ENCODE peak calls at places on chromosomes 6 and 20, in four cellular contexts. One of them, this sample, is unnamed.

GRCh38 chr6:88839280-88839679 is 124.1 kb downstream of the RNGTT start:
- DNase-seq in nephron progenitor cell: no peak
- DNase-seq in ascending aorta: no peak
- DNase-seq in AG04450: no peak
- DNase-seq in this sample: no peak

GRCh38 chr20:3404402-3404801 is 3.1 kb downstream of the DNAAF9 start:
- DNase-seq in nephron progenitor cell: no peak
- DNase-seq in AG04450: no peak
- DNase-seq in ascending aorta: no peak
- DNase-seq in this sample: no peak

GRCh38 chr20:45341579-45341938 is 6.7 kb downstream of the SDC4 start:
- DNase-seq in nephron progenitor cell: peak; percentile 37
- DNase-seq in AG04450: no peak
- DNase-seq in ascending aorta: no peak
- DNase-seq in this sample: no peak

GRCh38 chr6:18016698-18017097 is 29.3 kb upstream of the KIF13A start:
- DNase-seq in ascending aorta: no peak
- DNase-seq in AG04450: no peak
- DNase-seq in nephron progenitor cell: no peak
- DNase-seq in this sample: no peak

GRCh38 chr6:112304680-112305079 is 42.5 kb upstream of the RFPL4B start:
- DNase-seq in nephron progenitor cell: no peak
- DNase-seq in ascending aorta: no peak
- DNase-seq in AG04450: peak; percentile 61
- DNase-seq in this sample: no peak

GRCh38 chr20:53343433-53343832 is 250.2 kb downstream of the ZNF217 start:
- DNase-seq in nephron progenitor cell: no peak
- DNase-seq in AG04450: no peak
- DNase-seq in ascending aorta: no peak
- DNase-seq in this sample: no peak

GRCh38 chr6:17851720-17852161 is 135.7 kb downstream of the KIF13A start:
- DNase-seq in ascending aorta: no peak
- DNase-seq in AG04450: no peak
- DNase-seq in nephron progenitor cell: no peak
- DNase-seq in this sample: no peak

GRCh38 chr6:13272131-13273046 is 55.9 kb downstream of the TBC1D7 start:
- DNase-seq in AG04450: no peak
- DNase-seq in ascending aorta: peak; percentile 27
- DNase-seq in nephron progenitor cell: peak; percentile 21
- DNase-seq in this sample: no peak

GRCh38 chr6:159252955-159253508 is 83.8 kb downstream of the FNDC1 start:
- DNase-seq in nephron progenitor cell: no peak
- DNase-seq in ascending aorta: no peak
- DNase-seq in AG04450: peak; percentile 4
- DNase-seq in this sample: no peak

GRCh38 chr20:51926670-51927305 is 124.5 kb upstream of the SALL4 start:
- DNase-seq in nephron progenitor cell: no peak
- DNase-seq in ascending aorta: no peak
- DNase-seq in AG04450: no peak
- DNase-seq in this sample: no peak

DNA sequence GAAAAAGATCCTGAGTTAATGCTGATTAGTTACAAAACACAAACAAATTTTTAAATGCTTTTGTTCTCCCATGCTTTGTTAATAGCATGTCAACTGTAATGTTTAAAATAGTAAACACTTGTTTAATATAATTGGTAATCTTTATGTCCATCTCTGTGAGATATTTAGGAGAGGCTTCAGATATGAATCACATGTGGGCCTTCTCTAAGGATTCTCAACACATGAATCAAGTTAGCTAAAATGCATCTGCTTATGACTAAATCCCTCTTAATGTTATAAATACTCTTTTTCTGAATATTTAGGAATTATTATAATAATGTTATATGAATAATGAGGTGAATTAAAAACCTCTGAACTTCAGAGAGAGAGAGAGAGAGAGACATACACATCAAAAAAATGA is 345.9 kb upstream of the MANEA start:
- DNase-seq in ascending aorta: no peak
- DNase-seq in nephron progenitor cell: no peak
- DNase-seq in AG04450: no peak
- DNase-seq in this sample: no peak
- TF ChIP-seq CTCF in ascending aorta: no peak
- TF ChIP-seq CTCF in nephron progenitor cell: no peak
- TF ChIP-seq CTCF in AG04450: no peak
- TF ChIP-seq CTCF in this sample: no peak

DNA sequence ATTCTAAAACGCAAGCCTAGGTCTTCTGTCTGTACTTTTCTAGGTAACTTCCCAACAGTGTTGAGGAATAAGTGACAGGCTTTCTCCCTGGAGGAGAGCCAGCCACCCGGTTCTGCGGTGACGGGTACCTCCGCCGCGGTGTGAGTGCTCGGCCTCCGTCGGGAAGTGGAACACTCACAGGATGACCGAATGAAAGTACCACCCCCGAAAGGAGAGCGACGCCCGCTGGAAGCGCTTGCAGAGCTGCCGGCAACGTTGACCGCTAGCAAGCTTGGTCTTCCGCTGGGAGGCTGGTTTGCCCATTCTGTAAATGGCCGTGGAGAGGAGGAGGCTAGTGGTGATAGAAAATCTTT is 581 bp upstream of the TMEM242 start:
- DNase-seq in ascending aorta: peak; percentile 30
- DNase-seq in nephron progenitor cell: peak; percentile 74
- DNase-seq in AG04450: peak; percentile 59
- DNase-seq in this sample: no peak
- TF ChIP-seq CTCF in ascending aorta: no peak
- TF ChIP-seq CTCF in nephron progenitor cell: no peak
- TF ChIP-seq CTCF in AG04450: no peak
- TF ChIP-seq CTCF in this sample: no peak

GRCh38 chr6:117837268-117837667 is 69.8 kb upstream of the SLC35F1 start:
- DNase-seq in ascending aorta: no peak
- DNase-seq in nephron progenitor cell: no peak
- DNase-seq in AG04450: no peak
- DNase-seq in this sample: no peak

DNA sequence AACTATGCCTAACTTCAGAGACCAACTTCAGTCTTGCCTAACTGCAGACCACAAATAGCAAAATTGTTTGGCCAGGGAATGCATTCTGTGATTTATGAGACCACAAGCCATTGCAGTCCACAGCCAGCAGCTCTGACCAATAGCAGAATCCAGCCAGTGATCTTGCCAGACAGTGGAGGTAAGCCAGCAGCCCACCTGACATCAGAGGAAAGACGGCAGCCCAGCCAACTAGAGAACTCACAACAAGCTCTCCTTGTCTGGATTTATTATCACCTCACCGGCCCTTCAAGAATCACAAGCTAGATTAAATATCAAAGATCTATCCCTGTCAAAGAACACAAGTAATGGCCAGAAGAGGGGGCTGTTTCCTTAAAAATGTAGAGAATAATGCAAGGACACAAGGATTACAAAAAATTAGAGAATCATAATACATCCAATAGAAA is 66.5 kb upstream of the SLC35F1 start:
- DNase-seq in ascending aorta: no peak
- DNase-seq in AG04450: no peak
- DNase-seq in nephron progenitor cell: peak; percentile 12
- DNase-seq in this sample: no peak
- TF ChIP-seq CTCF in ascending aorta: no peak
- TF ChIP-seq CTCF in AG04450: peak; percentile 48
- TF ChIP-seq CTCF in nephron progenitor cell: peak; percentile 42
- TF ChIP-seq CTCF in this sample: no peak

DNA sequence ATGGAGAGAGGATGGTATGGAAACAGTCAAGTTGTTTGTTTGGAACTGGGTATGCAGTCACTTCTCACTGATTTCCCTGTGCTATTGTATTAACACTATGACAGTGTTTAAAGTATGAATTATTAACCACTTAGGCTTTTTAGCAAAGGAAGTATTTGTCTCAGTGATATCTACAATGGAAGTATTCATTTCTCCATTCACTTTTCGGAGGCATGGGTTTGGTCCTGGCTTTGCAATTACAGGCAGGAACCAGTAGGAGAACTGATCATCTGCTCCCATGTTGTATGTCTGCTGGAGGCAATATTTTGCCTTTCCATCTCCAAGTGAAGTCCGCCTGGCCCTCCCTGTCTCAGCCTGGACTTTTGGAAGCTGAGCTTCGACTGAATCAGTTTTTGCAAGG is 30.6 kb upstream of the EXOC2 start:
- DNase-seq in AG04450: no peak
- DNase-seq in nephron progenitor cell: no peak
- DNase-seq in ascending aorta: no peak
- DNase-seq in this sample: no peak
- TF ChIP-seq CTCF in AG04450: peak; percentile 30
- TF ChIP-seq CTCF in nephron progenitor cell: no peak
- TF ChIP-seq CTCF in ascending aorta: no peak
- TF ChIP-seq CTCF in this sample: no peak

GRCh38 chr20:63374532-63374931 is 13.4 kb upstream of the CHRNA4 start:
- DNase-seq in AG04450: no peak
- DNase-seq in ascending aorta: no peak
- DNase-seq in nephron progenitor cell: no peak
- DNase-seq in this sample: no peak
- TF ChIP-seq CTCF in AG04450: no peak
- TF ChIP-seq CTCF in ascending aorta: no peak
- TF ChIP-seq CTCF in nephron progenitor cell: no peak
- TF ChIP-seq CTCF in this sample: no peak